ENCODE peak calls at places on chromosome 10, in eight cellular contexts. Q, N, A, Z, O, H, E and U are unnamed samples.

GRCh38 chr10:131200856-131201470 is 110.6 kb downstream of the TCERG1L start:
- DNase-seq in Q (no peak), N (no peak), A (no peak), Z (no peak), O (no peak), H (peak; percentile 10), E (no peak), U (peak; percentile 30)

GRCh38 chr10:48684792-48685651 is at the start of gene WDFY4:
- DNase-seq in Q (no peak), N (peak; percentile 71), A (no peak), Z (no peak), O (no peak), H (no peak), E (peak; percentile 59), U (no peak)

GRCh38 chr10:26481914-26482550 is 43.9 kb downstream of the APBB1IP start:
- DNase-seq in Q (no peak), N (peak; percentile 73), A (no peak), Z (no peak), O (no peak), H (no peak), E (no peak), U (no peak)

GRCh38 chr10:77149001-77149400 is 488.6 kb downstream of the KCNMA1 start:
- DNase-seq in Q (no peak), N (no peak), A (no peak), Z (no peak), O (no peak), H (no peak), E (no peak), U (no peak)

GRCh38 chr10:12796431-12797185 is 204.9 kb downstream of the CCDC3 start:
- DNase-seq in Q (no peak), N (no peak), A (no peak), Z (no peak), O (no peak), H (no peak), E (no peak), U (no peak)

GRCh38 chr10:67665491-67665890 is 30.5 kb downstream of the CTNNA3 start:
- DNase-seq in Q (no peak), N (no peak), A (peak; percentile 66), Z (no peak), O (no peak), H (no peak), E (no peak), U (peak; percentile 50)

GRCh38 chr10:34049887-34050286 is 715.4 kb upstream of the NRP1 start:
- DNase-seq in Q (no peak), N (no peak), A (no peak), Z (no peak), O (no peak), H (no peak), E (no peak), U (no peak)

GRCh38 chr10:92868557-92868956 is 20.2 kb downstream of the EXOC6 start:
- DNase-seq in Q (no peak), N (no peak), A (no peak), Z (no peak), O (no peak), H (no peak), E (no peak), U (no peak)

GRCh38 chr10:79346388-79347225 is 662 bp upstream of the PPIF start:
- DNase-seq in Q (peak; percentile 13), N (no peak), A (no peak), Z (no peak), O (no peak), H (peak; percentile 67), E (no peak), U (peak; percentile 76)

GRCh38 chr10:62699148-62699547 is 105.4 kb upstream of the ADO start:
- DNase-seq in Q (no peak), N (no peak), A (no peak), Z (no peak), O (no peak), H (no peak), E (no peak), U (no peak)

GRCh38 chr10:124728830-124729661 is 15.1 kb downstream of the FAM53B start:
- DNase-seq in Q (no peak), N (no peak), A (no peak), Z (no peak), O (no peak), H (no peak), E (no peak), U (no peak)

GRCh38 chr10:5317547-5318107 is 47.1 kb upstream of the UCN3 start:
- DNase-seq in Q (no peak), N (peak; percentile 27), A (peak; percentile 20), Z (no peak), O (no peak), H (no peak), E (no peak), U (no peak)

GRCh38 chr10:127374074-127374680 is 174.9 kb upstream of the NPS start:
- DNase-seq in Q (no peak), N (no peak), A (no peak), Z (no peak), O (no peak), H (no peak), E (no peak), U (no peak)

GRCh38 chr10:77801474-77802238 is 124.9 kb downstream of the DLG5 start:
- DNase-seq in Q (no peak), N (no peak), A (no peak), Z (no peak), O (no peak), H (no peak), E (no peak), U (no peak)

GRCh38 chr10:2097937-2098336 is 360.6 kb upstream of the ADARB2 start:
- DNase-seq in Q (no peak), N (no peak), A (no peak), Z (no peak), O (no peak), H (no peak), E (no peak), U (no peak)

GRCh38 chr10:64113796-64114195 is 592.6 kb downstream of the REEP3 start:
- DNase-seq in Q (no peak), N (no peak), A (no peak), Z (no peak), O (no peak), H (peak; percentile 37), E (no peak), U (peak; percentile 69)

GRCh38 chr10:63390521-63390920 is 75.3 kb downstream of the JMJD1C start:
- DNase-seq in Q (no peak), N (no peak), A (no peak), Z (no peak), O (no peak), H (no peak), E (no peak), U (no peak)

GRCh38 chr10:89158446-89158845 is 48.7 kb downstream of the CH25H start:
- DNase-seq in Q (no peak), N (no peak), A (no peak), Z (no peak), O (no peak), H (no peak), E (no peak), U (no peak)